ENCODE peak calls at places on chromosomes 2 and 18, in four cellular contexts. T, X, S and I are unnamed samples.

GRCh38 chr18:3451989-3452749 is 2.2 kb downstream of the TGIF1 start:
- DNase-seq in X (peak; percentile 83), S (no peak), T (peak; percentile 66), I (no peak)

GRCh38 chr2:231563378-231563961 is 29.2 kb upstream of the TEX44 start:
- DNase-seq in S (no peak), X (peak; percentile 66), T (peak; percentile 59), I (no peak)

GRCh38 chr2:237128026-237128703 is 42.5 kb downstream of the COPS8 start:
- DNase-seq in X (peak; percentile 99), S (peak; percentile 96), T (peak; percentile 93), I (peak; percentile 97)

GRCh38 chr2:8662239-8662879 is 19.5 kb upstream of the ID2 start:
- DNase-seq in S (peak; percentile 61), T (no peak), X (peak; percentile 46), I (no peak)

GRCh38 chr2:120546077-120546864 is 189.4 kb upstream of the GLI2 start:
- DNase-seq in S (peak; percentile 96), T (no peak), X (peak; percentile 84), I (peak; percentile 98)

GRCh38 chr18:60452424-60452823 is 79.8 kb upstream of the MC4R start:
- DNase-seq in S (peak; percentile 24), T (no peak), X (peak; percentile 3), I (peak; percentile 51)

GRCh38 chr2:45612265-45612664 is 1.2 kb upstream of the SRBD1 start:
- DNase-seq in T (no peak), X (no peak), S (no peak), I (no peak)

GRCh38 chr2:105262662-105263091 is 21.1 kb downstream of the GPR45 start:
- DNase-seq in T (no peak), X (no peak), S (no peak), I (no peak)

GRCh38 chr2:224023188-224023587 is 15.9 kb downstream of the SERPINE2 start:
- DNase-seq in T (no peak), X (peak; percentile 26), S (peak; percentile 42), I (peak; percentile 65)

GRCh38 chr2:74507926-74508520 is 528 bp upstream of the PCGF1 start:
- DNase-seq in X (peak; percentile 46), S (no peak), T (peak; percentile 54), I (no peak)

GRCh38 chr18:42861259-42861658 is 254.2 kb downstream of the RIT2 start:
- DNase-seq in X (no peak), T (no peak), S (no peak), I (no peak)

GRCh38 chr18:75638223-75638596 is 210.7 kb upstream of the SMIM21 start:
- DNase-seq in S (peak; percentile 44), T (peak; percentile 33), X (peak; percentile 69), I (peak; percentile 9)

GRCh38 chr2:33068261-33068660 is 121.5 kb downstream of the LTBP1 start:
- DNase-seq in X (no peak), T (no peak), S (no peak), I (no peak)

GRCh38 chr2:62042944-62043343 is 137.5 kb downstream of the COMMD1 start:
- DNase-seq in X (peak; percentile 12), T (no peak), S (no peak), I (no peak)

GRCh38 chr2:150946831-150947230 is 314.8 kb downstream of the RBM43 start:
- DNase-seq in S (no peak), T (no peak), X (no peak), I (no peak)

GRCh38 chr2:121041516-121041915 is 243.5 kb downstream of the TFCP2L1 start:
- DNase-seq in S (no peak), T (no peak), X (no peak), I (no peak)

GRCh38 chr2:60553992-60554648 is 666 bp upstream of the BCL11A start:
- DNase-seq in T (no peak), X (no peak), S (no peak), I (no peak)

GRCh38 chr2:218501665-218502064 is 66.5 kb downstream of the USP37 start:
- DNase-seq in X (peak; percentile 89), S (no peak), T (no peak), I (peak; percentile 52)

GRCh38 chr2:240963065-240963375 is 35.4 kb upstream of the SNED1 start:
- DNase-seq in X (no peak), S (no peak), T (peak; percentile 13), I (no peak)

GRCh38 chr18:74392323-74392722 is 64.8 kb downstream of the DIPK1C start:
- DNase-seq in S (no peak), T (no peak), X (no peak), I (no peak)

GRCh38 chr2:166384774-166385173 is 9.0 kb upstream of the SCN9A start:
- DNase-seq in S (no peak), X (peak; percentile 53), T (no peak), I (no peak)

GRCh38 chr2:2570360-2570759 is 239.3 kb upstream of the MYT1L start:
- DNase-seq in X (no peak), S (no peak), T (no peak), I (no peak)

GRCh38 chr2:178506101-178506500 is 25.8 kb downstream of the PLEKHA3 start:
- DNase-seq in T (no peak), X (no peak), S (no peak), I (no peak)

GRCh38 chr2:176642074-176642473 is 372.8 kb downstream of the MTX2 start:
- DNase-seq in T (no peak), S (peak; percentile 36), X (no peak), I (peak; percentile 87)

GRCh38 chr2:226050822-226051221 is 651.3 kb downstream of the NYAP2 start:
- DNase-seq in X (no peak), T (no peak), S (no peak), I (no peak)

GRCh38 chr2:128289439-128289838 is 29.2 kb downstream of the HS6ST1 start:
- DNase-seq in X (no peak), S (no peak), T (no peak), I (no peak)

GRCh38 chr18:159933-160332 is 1.6 kb downstream of the USP14 start:
- DNase-seq in S (no peak), T (no peak), X (no peak), I (no peak)

GRCh38 chr2:283996-284794 is 3.7 kb downstream of the ALKAL2 start:
- DNase-seq in S (no peak), T (no peak), X (no peak), I (no peak)

GRCh38 chr2:107553534-107553933 is 273.2 kb upstream of the RGPD4 start:
- DNase-seq in S (no peak), T (no peak), X (peak; percentile 58), I (no peak)

GRCh38 chr2:25063876-25064660 is 22.2 kb downstream of the EFR3B start:
- DNase-seq in X (no peak), T (no peak), S (no peak), I (no peak)

GRCh38 chr2:236440110-236440881 is 129.3 kb upstream of the ACKR3 start:
- DNase-seq in X (no peak), T (no peak), S (no peak), I (no peak)

GRCh38 chr18:78982186-78982585 is 2.6 kb downstream of the SALL3 start:
- DNase-seq in S (no peak), X (peak; percentile 17), T (no peak), I (no peak)

GRCh38 chr18:78979682-78980278 is at the start of gene SALL3:
- DNase-seq in X (no peak), S (no peak), T (peak; percentile 59), I (no peak)

GRCh38 chr18:78980279-78980771 is 707 bp downstream of the SALL3 start:
- DNase-seq in X (no peak), T (no peak), S (no peak), I (no peak)

GRCh38 chr18:78981652-78981955 is 2.0 kb downstream of the SALL3 start:
- DNase-seq in X (no peak), S (no peak), T (no peak), I (no peak)

GRCh38 chr18:78980777-78981651 is 1.4 kb downstream of the SALL3 start:
- DNase-seq in T (no peak), X (no peak), S (no peak), I (no peak)
- H3K4me3 ChIP-seq in T (peak overlapping the region; percentile 47), X (peak overlapping the region; percentile 5), S (no peak overlapping the region), I (no peak overlapping the region)

GRCh38 chr2:196172976-196173375 is 1.6 kb upstream of the STK17B start:
- DNase-seq in S (no peak), X (no peak), T (no peak), I (no peak)

GRCh38 chr2:196171946-196172345 is 568 bp upstream of the STK17B start:
- DNase-seq in X (peak; percentile 10), T (no peak), S (no peak), I (no peak)

GRCh38 chr2:196170202-196170680 is 1.1 kb downstream of the STK17B start:
- DNase-seq in S (no peak), X (peak; percentile 63), T (peak; percentile 36), I (no peak)

GRCh38 chr2:196170681-196171247 is 614 bp downstream of the STK17B start:
- DNase-seq in S (no peak), X (peak; percentile 43), T (peak; percentile 33), I (no peak)

GRCh38 chr2:196171248-196171871 is at the start of gene STK17B:
- DNase-seq in T (peak; percentile 94), X (peak; percentile 94), S (peak; percentile 42), I (peak; percentile 44)
- TF ChIP-seq CTCF in T (no peak), X (no peak), S (peak; percentile 28), I (peak; percentile 0)

GRCh38 chr2:98669675-98670074 is 61.3 kb downstream of the MGAT4A start:
- DNase-seq in T (no peak), X (peak; percentile 10), S (no peak), I (no peak)
- H3K4me3 ChIP-seq in T (no peak overlapping the region), X (no peak overlapping the region), S (no peak overlapping the region), I (no peak overlapping the region)

GRCh38 chr2:20236496-20236895 is 11.6 kb upstream of the SDC1 start:
- DNase-seq in X (no peak), T (no peak), S (no peak), I (no peak)

GRCh38 chr2:20247084-20247483 is 22.2 kb upstream of the SDC1 start:
- DNase-seq in S (no peak), T (no peak), X (no peak), I (no peak)

GRCh38 chr2:20242727-20243377 is 17.9 kb upstream of the SDC1 start:
- DNase-seq in S (no peak), X (no peak), T (no peak), I (no peak)

GRCh38 chr2:20241973-20242726 is 17.2 kb upstream of the SDC1 start:
- DNase-seq in T (no peak), S (no peak), X (no peak), I (no peak)
- TF ChIP-seq CTCF in T (peak; percentile 56), S (peak; percentile 31), X (peak; percentile 13), I (peak; percentile 38)

GRCh38 chr2:154588838-154589237 is 109.7 kb upstream of the KCNJ3 start:
- DNase-seq in X (no peak), T (no peak), S (no peak), I (no peak)

GRCh38 chr2:154587739-154588138 is 110.8 kb upstream of the KCNJ3 start:
- DNase-seq in X (no peak), S (no peak), T (no peak), I (no peak)

GRCh38 chr2:154591294-154591693 is 107.2 kb upstream of the KCNJ3 start:
- DNase-seq in T (no peak), X (no peak), S (no peak), I (no peak)

DNA sequence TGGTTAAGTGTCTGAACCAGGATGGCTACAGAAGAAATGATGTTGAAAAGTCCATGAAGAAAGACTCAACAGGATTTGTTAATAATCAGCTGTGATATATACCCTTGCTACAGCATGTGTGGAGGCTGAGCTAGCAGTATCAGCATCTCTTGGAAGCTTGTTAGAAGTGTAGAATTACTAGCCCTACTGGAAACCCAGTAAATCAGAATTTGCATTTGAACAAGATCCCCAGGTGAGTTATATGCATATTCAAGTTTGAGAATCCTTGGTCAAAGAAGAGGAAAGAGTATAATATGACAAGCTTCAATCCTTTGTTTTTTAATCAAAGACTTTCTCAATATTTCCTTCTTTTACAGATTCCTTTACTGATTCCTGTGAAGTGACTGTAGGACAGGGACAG is 109.0 kb upstream of the KCNJ3 start:
- DNase-seq in S (no peak), X (no peak), T (no peak), I (no peak)
- H3K4me3 ChIP-seq in S (no peak overlapping the region), X (no peak overlapping the region), T (no peak overlapping the region), I (no peak overlapping the region)